ENCODE peak calls at places on chromosomes 16 and 17, in four cellular contexts. Z is naive thymus-derived CD4-positive, alpha-beta T cell; I is AG04450; D is mucosa of descending colon. R is an unnamed sample. For H3K9me3, the result is how much of the 10 kb centered on the place peaks cover.

GRCh38 chr16:391885-392335 is 5.1 kb upstream of the NME4 start:
- DNase-seq in Z (peak), D (peak), I (peak), R (peak)

GRCh38 chr17:36496018-36496789 is 9.7 kb downstream of the ZNHIT3 start:
- DNase-seq in D (no peak), I (no peak), Z (no peak), R (no peak)

GRCh38 chr17:39872700-39873099 is 4.7 kb downstream of the ZPBP2 start:
- DNase-seq in D (no peak), I (peak), Z (no peak), R (no peak)

GRCh38 chr17:62715882-62716390 is 88.5 kb downstream of the MRC2 start:
- DNase-seq in I (no peak), Z (no peak), D (no peak), R (no peak)

GRCh38 chr17:71969500-71969899 is 151.3 kb upstream of the SOX9 start:
- DNase-seq in Z (no peak), I (no peak), D (no peak), R (no peak)

GRCh38 chr17:6648181-6648580 is 3.2 kb downstream of the MED31 start:
- DNase-seq in D (no peak), I (no peak), Z (no peak), R (no peak)

GRCh38 chr16:27753563-27753962 is 203.6 kb downstream of the KATNIP start:
- DNase-seq in I (no peak), Z (no peak), D (no peak), R (no peak)

GRCh38 chr17:8125947-8126305 is 2.0 kb upstream of the HES7 start:
- DNase-seq in D (peak), Z (no peak), I (no peak), R (no peak)

GRCh38 chr16:15778999-15779614 is 77.7 kb downstream of the MYH11 start:
- DNase-seq in I (no peak), Z (no peak), D (no peak), R (no peak)

GRCh38 chr16:80803341-80804060 is 897 bp downstream of the CDYL2 start:
- DNase-seq in Z (peak), I (no peak), D (peak), R (no peak)

GRCh38 chr16:54620197-54620596 is 310.5 kb upstream of the IRX5 start:
- DNase-seq in I (no peak), D (no peak), Z (no peak), R (no peak)

GRCh38 chr16:6133009-6133408 is 1035.4 kb upstream of the EEF2KMT start:
- DNase-seq in I (no peak), D (no peak), Z (no peak), R (no peak)

GRCh38 chr17:49209061-49209571 is 1.3 kb downstream of the GNGT2 start:
- DNase-seq in I (no peak), Z (no peak), D (no peak), R (peak)

GRCh38 chr17:73657473-73658116 is 13.3 kb upstream of the SDK2 start:
- DNase-seq in I (no peak), Z (no peak), D (peak), R (no peak)

GRCh38 chr16:4694664-4695451 is 1.5 kb downstream of the NUDT16L1 start:
- DNase-seq in D (no peak), Z (no peak), I (no peak), R (no peak)

GRCh38 chr17:74964246-74964761 is 8.3 kb downstream of the HID1 start:
- DNase-seq in D (no peak), Z (no peak), I (no peak), R (no peak)

GRCh38 chr17:64707077-64707591 is 45.0 kb upstream of the SMURF2 start:
- DNase-seq in Z (no peak), D (peak), I (peak), R (no peak)

GRCh38 chr17:75518201-75518600 is 1.9 kb downstream of the TSEN54 start:
- DNase-seq in D (no peak), I (no peak), Z (peak), R (peak)

GRCh38 chr17:79028496-79029326 is 4.7 kb downstream of the C1QTNF1 start:
- DNase-seq in I (no peak), D (no peak), Z (no peak), R (no peak)

GRCh38 chr17:65102788-65103187 is 34.4 kb upstream of the RGS9 start:
- DNase-seq in D (no peak), I (no peak), Z (no peak), R (no peak)

GRCh38 chr16:88208112-88208511 is 174.6 kb upstream of the ZNF469 start:
- DNase-seq in I (no peak), Z (no peak), D (no peak), R (no peak)

GRCh38 chr16:11481987-11482386 is 104.7 kb downstream of the LITAF start:
- DNase-seq in D (no peak), Z (no peak), I (peak), R (no peak)
- H3K9me3 ChIP-seq in D (under half), Z (under half), I (under half), R (under half)

GRCh38 chr16:75152635-75153034 is 4.3 kb downstream of the ZFP1 start:
- DNase-seq in D (no peak), Z (no peak), I (no peak), R (no peak)
- H3K9me3 ChIP-seq in D (under half), Z (under half), I (under half), R (under half)

GRCh38 chr16:35559911-35560636 is 2100.7 kb downstream of the TP53TG3F start:
- DNase-seq in D (no peak), Z (no peak), I (no peak), R (peak)

GRCh38 chr16:35562471-35562870 is 2103.1 kb downstream of the TP53TG3F start:
- DNase-seq in Z (no peak), D (no peak), I (no peak), R (no peak)

GRCh38 chr16:35562919-35563318 is 2103.5 kb downstream of the TP53TG3F start:
- DNase-seq in D (no peak), Z (no peak), I (no peak), R (no peak)

GRCh38 chr16:35560637-35560984 is 2101.2 kb downstream of the TP53TG3F start:
- DNase-seq in Z (no peak), I (no peak), D (no peak), R (peak)

DNA sequence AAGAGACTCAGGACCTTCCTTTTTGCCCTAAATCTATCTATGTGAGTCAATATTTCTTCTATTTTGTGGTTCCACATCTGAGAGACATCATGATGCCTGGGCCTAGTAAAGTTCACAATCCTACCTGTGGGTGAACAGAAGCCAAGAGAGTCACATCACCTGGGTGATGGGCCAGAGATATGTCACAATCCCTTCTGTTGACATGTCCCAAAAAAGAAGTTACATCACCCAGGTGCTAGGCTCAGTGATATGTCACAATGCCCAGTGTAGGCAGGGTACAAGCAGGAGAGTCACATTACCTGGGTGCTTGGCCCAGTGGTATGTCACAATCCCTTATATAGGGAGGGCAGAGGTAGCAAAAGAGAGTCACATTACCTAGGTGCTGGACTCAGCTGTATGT is 2101.9 kb downstream of the TP53TG3F start:
- DNase-seq in I (no peak), D (no peak), Z (no peak), R (peak)
- H3K9me3 ChIP-seq in I (under half), D (half or more), Z (under half), R (under half)

GRCh38 chr16:64579712-64580111 is 542.2 kb downstream of the CDH11 start:
- DNase-seq in I (no peak), D (no peak), Z (no peak), R (no peak)
- H3K9me3 ChIP-seq in I (under half), D (under half), Z (under half), R (under half)

R was measured in DND-41.